ENCODE peak calls at places on chromosomes 11 and 22, in four cellular contexts. T is Caco-2, O is dorsolateral prefrontal cortex, V is caudate nucleus. F is an unnamed sample.

GRCh38 chr11:134273317-134273712 is 2.9 kb upstream of the GLB1L3 start:
- DNase-seq in T (no peak), O (no peak), V (no peak), F (no peak)

GRCh38 chr11:128582496-128583366 is 4.6 kb downstream of the ETS1 start:
- DNase-seq in T (no peak), O (no peak), V (no peak), F (no peak)

GRCh38 chr11:469684-470667 is 19.9 kb downstream of the PTDSS2 start:
- DNase-seq in T (no peak), O (peak), V (peak), F (no peak)

GRCh38 chr11:94328587-94329080 is 24.3 kb downstream of the IZUMO1R start:
- DNase-seq in T (no peak), O (no peak), V (no peak), F (no peak)

GRCh38 chr22:20677684-20678242 is 96.2 kb upstream of the SERPIND1 start:
- DNase-seq in T (no peak), O (no peak), V (no peak), F (no peak)

GRCh38 chr11:30586251-30587144 is at the start of gene MPPED2:
- DNase-seq in T (peak), O (peak), V (peak), F (no peak)

GRCh38 chr11:36558511-36559413 is 9.0 kb upstream of the RAG1 start:
- DNase-seq in T (no peak), O (no peak), V (no peak), F (no peak)

GRCh38 chr11:75905434-75905833 is 90.4 kb downstream of the UVRAG start:
- DNase-seq in T (no peak), O (no peak), V (no peak), F (no peak)

GRCh38 chr22:35212996-35213395 is 44.3 kb upstream of the HMGXB4 start:
- DNase-seq in T (no peak), O (no peak), V (no peak), F (no peak)

GRCh38 chr11:10908215-10908990 is 50.5 kb upstream of the ZBED5 start:
- DNase-seq in T (no peak), O (no peak), V (no peak), F (no peak)

GRCh38 chr11:43504316-43504950 is 145.7 kb downstream of the TTC17 start:
- DNase-seq in T (no peak), O (no peak), V (no peak), F (no peak)

GRCh38 chr11:123093686-123094085 is 31.8 kb upstream of the HSPA8 start:
- DNase-seq in T (no peak), O (no peak), V (no peak), F (no peak)

GRCh38 chr11:128733440-128734115 is 39.7 kb downstream of the FLI1 start:
- DNase-seq in T (no peak), O (no peak), V (no peak), F (no peak)

GRCh38 chr11:85752890-85753581 is 57.9 kb downstream of the SYTL2 start:
- DNase-seq in T (no peak), O (no peak), V (no peak), F (no peak)

GRCh38 chr11:132576706-132577105 is 955.6 kb downstream of the OPCML start:
- DNase-seq in T (peak), O (no peak), V (no peak), F (no peak)

GRCh38 chr11:35583126-35583525 is 35.1 kb upstream of the FJX1 start:
- DNase-seq in T (no peak), O (no peak), V (no peak), F (no peak)

GRCh38 chr22:38218661-38219331 is 17.0 kb downstream of the MAFF start:
- DNase-seq in T (peak), O (no peak), V (no peak), F (no peak)

GRCh38 chr11:128767518-128767917 is 73.6 kb downstream of the FLI1 start:
- DNase-seq in T (no peak), O (no peak), V (no peak), F (no peak)

GRCh38 chr22:46040471-46041465 is 63.8 kb upstream of the WNT7B start:
- DNase-seq in T (no peak), O (peak), V (no peak), F (no peak)

GRCh38 chr22:36405671-36406070 is 17.9 kb upstream of the MYH9 start:
- DNase-seq in T (no peak), O (no peak), V (no peak), F (no peak)